ENCODE peak calls at places on chromosomes 7 and 10, in five cellular contexts. L is right lobe of liver, Z is hepatocyte, F is heart left ventricle, D is neural progenitor cell. H is an unnamed sample.

GRCh38 chr7:132435016-132435990 is 141.0 kb downstream of the PLXNA4 start:
- DNase-seq in L (no peak), Z (no peak), F (no peak), D (peak; percentile 40), H (no peak)

GRCh38 chr10:99779335-99779734 is 3.1 kb upstream of the ABCC2 start:
- DNase-seq in L (no peak), Z (peak; percentile 69), F (no peak), D (no peak), H (no peak)

GRCh38 chr10:75404335-75405200 is 3.0 kb upstream of the ZNF503 start:
- DNase-seq in L (peak; percentile 42), Z (peak; percentile 75), F (peak; percentile 45), D (peak; percentile 80), H (peak; percentile 83)

GRCh38 chr7:4399596-4399995 is 282.5 kb upstream of the FOXK1 start:
- DNase-seq in L (no peak), Z (no peak), F (no peak), D (no peak), H (no peak)

GRCh38 chr10:61643316-61643751 is 19.4 kb upstream of the CABCOCO1 start:
- DNase-seq in L (no peak), Z (no peak), F (no peak), D (peak; percentile 7), H (no peak)

GRCh38 chr10:60280475-60280874 is 109.2 kb downstream of the ANK3 start:
- DNase-seq in L (no peak), Z (no peak), F (no peak), D (peak; percentile 51), H (no peak)

GRCh38 chr7:33534830-33535229 is 370.5 kb upstream of the BMPER start:
- DNase-seq in L (no peak), Z (peak; percentile 16), F (no peak), D (no peak), H (no peak)

GRCh38 chr7:144513332-144513731 is 109.8 kb upstream of the NOBOX start:
- DNase-seq in L (no peak), Z (peak; percentile 35), F (no peak), D (peak; percentile 59), H (no peak)

GRCh38 chr7:66634816-66635215 is 6.1 kb downstream of the KCTD7 start:
- DNase-seq in L (no peak), Z (no peak), F (no peak), D (no peak), H (no peak)

GRCh38 chr7:73717991-73718405 is 1.5 kb downstream of the STX1A start:
- DNase-seq in L (no peak), Z (peak; percentile 23), F (no peak), D (no peak), H (no peak)

DNA sequence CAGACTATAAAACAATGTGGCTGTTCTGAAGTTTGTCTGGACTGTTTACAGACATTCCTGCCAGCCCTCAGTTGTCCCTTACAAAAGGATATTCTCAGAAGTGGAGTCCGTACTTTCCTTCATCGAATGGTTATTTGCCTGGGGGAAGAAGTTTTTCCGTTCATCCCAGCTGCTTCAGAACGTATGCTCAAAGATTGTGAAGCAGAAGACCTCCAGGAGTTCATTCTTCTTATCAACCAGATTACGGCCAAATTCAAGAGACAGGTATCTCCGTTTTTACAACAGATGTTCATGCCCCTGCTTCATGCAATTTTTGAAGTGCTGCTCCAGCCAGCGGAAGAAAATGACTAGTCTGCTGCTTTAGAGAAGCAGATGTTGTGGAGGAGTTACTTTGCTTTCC is 174.3 kb upstream of the NUPR2 start:
- DNase-seq in L (no peak), Z (no peak), F (no peak), D (no peak), H (no peak)
- H3K4me3 ChIP-seq in L (no peak overlapping the region), Z (no peak overlapping the region), F (no peak overlapping the region), D (no peak overlapping the region), H (no peak overlapping the region)

GRCh38 chr7:5470167-5470532 is 46.5 kb upstream of the TNRC18 start:
- DNase-seq in L (no peak), Z (no peak), F (no peak), D (no peak), H (no peak)
- TF ChIP-seq CTCF in L (no peak), Z (no peak), F (no peak), D (no peak), H (no peak)

GRCh38 chr10:45602082-45602730 is 70.4 kb downstream of the ZFAND4 start:
- DNase-seq in L (no peak), Z (no peak), F (no peak), D (no peak), H (no peak)
- H3K27ac ChIP-seq in L (no peak overlapping the region), Z (no peak overlapping the region), F (no peak overlapping the region), D (no peak overlapping the region), H (no peak overlapping the region)

DNA sequence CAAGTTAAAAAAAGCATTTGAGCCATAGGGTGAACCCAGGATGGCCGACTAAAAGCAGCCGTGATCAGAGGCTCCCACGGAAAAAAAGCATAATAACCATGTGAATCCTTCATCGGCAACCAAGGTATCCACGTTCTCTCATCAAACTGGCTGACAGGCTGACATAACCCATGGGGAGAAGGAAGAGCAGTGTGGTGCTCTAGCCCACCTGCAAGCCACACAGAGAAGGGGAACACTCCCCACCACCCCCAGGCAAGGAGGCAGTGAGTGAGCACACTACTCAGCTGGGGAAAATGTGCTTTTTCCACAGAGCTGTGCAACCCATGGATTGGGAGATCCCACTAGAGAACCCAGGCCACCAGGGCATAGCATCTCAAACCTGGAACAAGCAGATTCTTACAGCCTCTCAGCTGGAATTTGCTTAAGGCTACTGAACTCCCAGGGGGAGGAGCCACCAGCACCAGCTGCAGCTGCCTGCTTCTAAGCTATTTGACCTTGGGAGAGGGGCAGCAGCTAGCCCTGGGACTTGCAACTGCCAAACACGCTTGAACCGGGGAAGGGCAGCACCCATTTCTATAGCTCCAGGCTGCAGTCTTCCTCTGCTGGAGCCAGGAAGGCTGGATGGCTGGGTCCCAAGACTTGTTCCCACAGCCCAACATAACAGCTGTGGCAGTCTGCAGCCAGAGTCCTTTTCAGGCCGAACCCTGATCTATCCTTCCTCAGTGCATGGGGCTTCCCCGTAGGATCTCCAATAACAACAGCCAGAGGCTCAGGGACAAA is 178.2 kb upstream of the NRG3 start:
- DNase-seq in L (no peak), Z (peak; percentile 10), F (no peak), D (peak; percentile 48), H (peak; percentile 47)
- H3K4me3 ChIP-seq in L (no peak overlapping the region), Z (no peak overlapping the region), F (no peak overlapping the region), D (no peak overlapping the region), H (no peak overlapping the region)

DNA sequence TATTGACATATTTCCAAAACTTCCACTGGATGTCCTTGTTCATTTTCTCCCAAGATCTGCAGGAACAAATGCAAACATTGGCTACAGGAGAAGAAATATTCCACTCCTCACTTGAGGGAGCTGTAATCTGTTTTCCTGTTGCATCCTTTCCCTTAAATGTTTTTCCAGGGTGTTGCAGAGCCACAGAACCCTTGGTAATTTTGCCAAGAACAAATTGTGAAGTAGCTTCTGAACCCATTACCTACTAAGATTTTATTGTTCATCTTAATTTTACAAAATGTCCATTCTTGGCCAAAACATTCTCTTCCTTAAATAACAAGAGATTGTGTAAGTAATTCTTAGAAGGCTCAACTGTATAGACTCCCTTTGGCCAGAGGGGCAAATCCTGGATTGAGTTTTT is 177.0 kb downstream of the GNAT3 start:
- DNase-seq in L (no peak), Z (no peak), F (no peak), D (no peak), H (no peak)
- TF ChIP-seq CTCF in L (no peak), Z (no peak), F (no peak), D (no peak), H (no peak)